ENCODE peak calls at places on chromosome 2, in nine cellular contexts. One of them, this sample, is unnamed.
A peak's percentile ranks its signal among the peaks of the same experiment; 100 is the strongest.

GRCh38 chr2:38740851-38741541 is 10.2 kb downstream of the SRSF7 start:
- DNase-seq in cardiac fibroblast: peak; percentile 63
- DNase-seq in B cell: no peak
- DNase-seq in GM12891: no peak
- DNase-seq in NCI-H1436: no peak
- DNase-seq in nephron progenitor cell: no peak
- DNase-seq in endothelial cell of umbilical vein: peak; percentile 62
- DNase-seq in activated naive CD4-positive, alpha-beta T cell: no peak
- DNase-seq in psoas muscle: peak; percentile 32
- DNase-seq in this sample: no peak

GRCh38 chr2:100412866-100413265 is 4.6 kb downstream of the CHST10 start:
- DNase-seq in endothelial cell of umbilical vein: no peak
- DNase-seq in NCI-H1436: no peak
- DNase-seq in psoas muscle: no peak
- DNase-seq in GM12891: no peak
- DNase-seq in cardiac fibroblast: no peak
- DNase-seq in activated naive CD4-positive, alpha-beta T cell: no peak
- DNase-seq in nephron progenitor cell: no peak
- DNase-seq in B cell: no peak
- DNase-seq in this sample: no peak

GRCh38 chr2:36423172-36423571 is 67.6 kb downstream of the CRIM1 start:
- DNase-seq in activated naive CD4-positive, alpha-beta T cell: no peak
- DNase-seq in B cell: no peak
- DNase-seq in endothelial cell of umbilical vein: no peak
- DNase-seq in GM12891: no peak
- DNase-seq in NCI-H1436: no peak
- DNase-seq in psoas muscle: no peak
- DNase-seq in cardiac fibroblast: no peak
- DNase-seq in nephron progenitor cell: no peak
- DNase-seq in this sample: no peak

GRCh38 chr2:233979748-233980147 is 62.6 kb downstream of the TRPM8 start:
- DNase-seq in activated naive CD4-positive, alpha-beta T cell: no peak
- DNase-seq in B cell: no peak
- DNase-seq in psoas muscle: no peak
- DNase-seq in NCI-H1436: no peak
- DNase-seq in nephron progenitor cell: no peak
- DNase-seq in GM12891: no peak
- DNase-seq in endothelial cell of umbilical vein: no peak
- DNase-seq in cardiac fibroblast: no peak
- DNase-seq in this sample: no peak

GRCh38 chr2:218129756-218130155 is 3.9 kb downstream of the CXCR2 start:
- DNase-seq in psoas muscle: no peak
- DNase-seq in cardiac fibroblast: no peak
- DNase-seq in B cell: no peak
- DNase-seq in GM12891: no peak
- DNase-seq in activated naive CD4-positive, alpha-beta T cell: no peak
- DNase-seq in nephron progenitor cell: no peak
- DNase-seq in NCI-H1436: no peak
- DNase-seq in endothelial cell of umbilical vein: no peak
- DNase-seq in this sample: peak; percentile 2

GRCh38 chr2:30711646-30712085 is 95.6 kb downstream of the CAPN13 start:
- DNase-seq in psoas muscle: peak; percentile 72
- DNase-seq in NCI-H1436: peak; percentile 87
- DNase-seq in GM12891: peak; percentile 51
- DNase-seq in B cell: peak; percentile 65
- DNase-seq in nephron progenitor cell: peak; percentile 86
- DNase-seq in cardiac fibroblast: peak; percentile 93
- DNase-seq in activated naive CD4-positive, alpha-beta T cell: peak; percentile 39
- DNase-seq in endothelial cell of umbilical vein: peak; percentile 88
- DNase-seq in this sample: peak; percentile 57

GRCh38 chr2:3738454-3738853 is 35.1 kb downstream of the DCDC2C start:
- DNase-seq in B cell: no peak
- DNase-seq in endothelial cell of umbilical vein: no peak
- DNase-seq in NCI-H1436: no peak
- DNase-seq in cardiac fibroblast: peak; percentile 3
- DNase-seq in nephron progenitor cell: peak; percentile 24
- DNase-seq in activated naive CD4-positive, alpha-beta T cell: no peak
- DNase-seq in psoas muscle: no peak
- DNase-seq in GM12891: peak; percentile 27
- DNase-seq in this sample: no peak

GRCh38 chr2:97858442-97858841 is 137.3 kb downstream of the TMEM131 start:
- DNase-seq in nephron progenitor cell: peak; percentile 9
- DNase-seq in endothelial cell of umbilical vein: no peak
- DNase-seq in GM12891: no peak
- DNase-seq in cardiac fibroblast: no peak
- DNase-seq in activated naive CD4-positive, alpha-beta T cell: no peak
- DNase-seq in B cell: no peak
- DNase-seq in psoas muscle: no peak
- DNase-seq in NCI-H1436: no peak
- DNase-seq in this sample: no peak

GRCh38 chr2:95350320-95351079 is 52.0 kb upstream of the FAHD2A start:
- DNase-seq in cardiac fibroblast: no peak
- DNase-seq in B cell: no peak
- DNase-seq in activated naive CD4-positive, alpha-beta T cell: no peak
- DNase-seq in endothelial cell of umbilical vein: no peak
- DNase-seq in nephron progenitor cell: no peak
- DNase-seq in GM12891: no peak
- DNase-seq in NCI-H1436: no peak
- DNase-seq in psoas muscle: no peak
- DNase-seq in this sample: no peak

GRCh38 chr2:43508209-43508608 is 87.6 kb downstream of the THADA start:
- DNase-seq in GM12891: no peak
- DNase-seq in B cell: no peak
- DNase-seq in activated naive CD4-positive, alpha-beta T cell: no peak
- DNase-seq in psoas muscle: no peak
- DNase-seq in cardiac fibroblast: no peak
- DNase-seq in endothelial cell of umbilical vein: no peak
- DNase-seq in nephron progenitor cell: no peak
- DNase-seq in NCI-H1436: no peak
- DNase-seq in this sample: no peak

GRCh38 chr2:29273704-29274611 is 158.7 kb downstream of the CLIP4 start:
- DNase-seq in nephron progenitor cell: no peak
- DNase-seq in psoas muscle: no peak
- DNase-seq in endothelial cell of umbilical vein: peak; percentile 7
- DNase-seq in GM12891: no peak
- DNase-seq in B cell: no peak
- DNase-seq in NCI-H1436: no peak
- DNase-seq in activated naive CD4-positive, alpha-beta T cell: no peak
- DNase-seq in cardiac fibroblast: no peak
- DNase-seq in this sample: no peak

GRCh38 chr2:13522917-13523821 is 806.4 kb downstream of the TRIB2 start:
- DNase-seq in cardiac fibroblast: no peak
- DNase-seq in psoas muscle: no peak
- DNase-seq in NCI-H1436: no peak
- DNase-seq in GM12891: no peak
- DNase-seq in activated naive CD4-positive, alpha-beta T cell: no peak
- DNase-seq in nephron progenitor cell: no peak
- DNase-seq in B cell: no peak
- DNase-seq in endothelial cell of umbilical vein: no peak
- DNase-seq in this sample: no peak

GRCh38 chr2:77101796-77102452 is 420.3 kb downstream of the LRRTM4 start:
- DNase-seq in endothelial cell of umbilical vein: no peak
- DNase-seq in activated naive CD4-positive, alpha-beta T cell: no peak
- DNase-seq in nephron progenitor cell: no peak
- DNase-seq in cardiac fibroblast: no peak
- DNase-seq in GM12891: no peak
- DNase-seq in NCI-H1436: no peak
- DNase-seq in B cell: no peak
- DNase-seq in psoas muscle: no peak
- DNase-seq in this sample: no peak

GRCh38 chr2:8987413-8987812 is 16.1 kb downstream of the MBOAT2 start:
- DNase-seq in nephron progenitor cell: no peak
- DNase-seq in endothelial cell of umbilical vein: no peak
- DNase-seq in psoas muscle: no peak
- DNase-seq in activated naive CD4-positive, alpha-beta T cell: no peak
- DNase-seq in NCI-H1436: no peak
- DNase-seq in cardiac fibroblast: peak; percentile 67
- DNase-seq in B cell: no peak
- DNase-seq in GM12891: no peak
- DNase-seq in this sample: peak; percentile 71

GRCh38 chr2:25362564-25363145 is 20.9 kb upstream of the DNMT3A start:
- DNase-seq in GM12891: peak; percentile 78
- DNase-seq in endothelial cell of umbilical vein: no peak
- DNase-seq in activated naive CD4-positive, alpha-beta T cell: no peak
- DNase-seq in nephron progenitor cell: no peak
- DNase-seq in NCI-H1436: no peak
- DNase-seq in B cell: peak; percentile 87
- DNase-seq in psoas muscle: peak; percentile 29
- DNase-seq in cardiac fibroblast: no peak
- DNase-seq in this sample: no peak

GRCh38 chr2:100615886-100616285 is 53.1 kb downstream of the PDCL3 start:
- DNase-seq in cardiac fibroblast: no peak
- DNase-seq in nephron progenitor cell: no peak
- DNase-seq in GM12891: no peak
- DNase-seq in endothelial cell of umbilical vein: no peak
- DNase-seq in B cell: no peak
- DNase-seq in NCI-H1436: no peak
- DNase-seq in activated naive CD4-positive, alpha-beta T cell: no peak
- DNase-seq in psoas muscle: no peak
- DNase-seq in this sample: no peak

GRCh38 chr2:223896751-223897320 is 48.3 kb downstream of the WDFY1 start:
- DNase-seq in B cell: peak; percentile 31
- DNase-seq in psoas muscle: no peak
- DNase-seq in endothelial cell of umbilical vein: no peak
- DNase-seq in nephron progenitor cell: no peak
- DNase-seq in activated naive CD4-positive, alpha-beta T cell: no peak
- DNase-seq in GM12891: no peak
- DNase-seq in NCI-H1436: no peak
- DNase-seq in cardiac fibroblast: peak; percentile 24
- DNase-seq in this sample: no peak